ENCODE peak calls at places on chromosomes 2 and 18, in nine cellular contexts. P is sigmoid colon, L is lower leg skin, T is ovary, I is Peyer's patch, Q is esophagus squamous epithelium, H is A549, X is K562, Y is gastrocnemius medialis. A is an unnamed sample.

GRCh38 chr2:23606968-23607367 is 222.0 kb downstream of the KLHL29 start:
- DNase-seq in P (peak), L (no peak), T (no peak), I (no peak), Q (no peak), H (no peak), X (no peak), Y (no peak), A (peak)

GRCh38 chr18:48546411-48546810 is 7.6 kb downstream of the CTIF start:
- DNase-seq in P (no peak), L (no peak), T (no peak), I (no peak), Q (no peak), H (no peak), X (no peak), Y (no peak), A (no peak)

GRCh38 chr2:128473175-128474013 is 154.7 kb upstream of the HS6ST1 start:
- DNase-seq in P (peak), L (peak), T (no peak), I (no peak), Q (no peak), H (no peak), X (no peak), Y (peak), A (no peak)

GRCh38 chr2:70887550-70888229 is 48.0 kb upstream of the ATP6V1B1 start:
- DNase-seq in P (no peak), L (no peak), T (peak), I (no peak), Q (no peak), H (peak), X (peak), Y (no peak), A (no peak)

GRCh38 chr2:121565389-121566250 is 34.9 kb downstream of the RNU4ATAC start:
- DNase-seq in P (no peak), L (no peak), T (no peak), I (no peak), Q (no peak), H (no peak), X (no peak), Y (peak), A (no peak)

GRCh38 chr2:152566728-152567069 is 150.6 kb downstream of the PRPF40A start:
- DNase-seq in P (no peak), L (no peak), T (no peak), I (no peak), Q (no peak), H (no peak), X (no peak), Y (no peak), A (no peak)

GRCh38 chr2:127626917-127627739 is 18.8 kb upstream of the GPR17 start:
- DNase-seq in P (no peak), L (no peak), T (no peak), I (no peak), Q (no peak), H (no peak), X (no peak), Y (no peak), A (no peak)

GRCh38 chr2:101341421-101341820 is 32.9 kb upstream of the RNF149 start:
- DNase-seq in P (no peak), L (no peak), T (no peak), I (no peak), Q (no peak), H (no peak), X (peak), Y (no peak), A (no peak)

GRCh38 chr2:164693390-164693789 is 72.1 kb upstream of the GRB14 start:
- DNase-seq in P (no peak), L (no peak), T (no peak), I (no peak), Q (no peak), H (no peak), X (no peak), Y (no peak), A (no peak)

GRCh38 chr2:100067796-100068195 is 74.6 kb downstream of the AFF3 start:
- DNase-seq in P (no peak), L (no peak), T (peak), I (no peak), Q (no peak), H (no peak), X (no peak), Y (no peak), A (no peak)

GRCh38 chr18:28034567-28034966 is 142.4 kb downstream of the CDH2 start:
- DNase-seq in P (no peak), L (no peak), T (no peak), I (no peak), Q (no peak), H (no peak), X (no peak), Y (no peak), A (no peak)

GRCh38 chr2:191246820-191247380 is 1.7 kb downstream of the MYO1B start:
- DNase-seq in P (no peak), L (no peak), T (peak), I (no peak), Q (no peak), H (no peak), X (no peak), Y (no peak), A (no peak)

GRCh38 chr2:15719566-15720313 is 128.1 kb downstream of the DDX1 start:
- DNase-seq in P (no peak), L (no peak), T (no peak), I (no peak), Q (no peak), H (no peak), X (no peak), Y (no peak), A (no peak)

GRCh38 chr2:48600917-48601316 is 16.7 kb upstream of the GTF2A1L start:
- DNase-seq in P (no peak), L (no peak), T (no peak), I (no peak), Q (no peak), H (no peak), X (no peak), Y (no peak), A (no peak)

GRCh38 chr2:195533771-195534642 is 123.0 kb upstream of the SLC39A10 start:
- DNase-seq in P (no peak), L (peak), T (peak), I (peak), Q (no peak), H (peak), X (no peak), Y (peak), A (peak)

GRCh38 chr18:11533942-11534496 is 75.4 kb upstream of the SLC35G4 start:
- DNase-seq in P (no peak), L (no peak), T (no peak), I (no peak), Q (no peak), H (no peak), X (no peak), Y (no peak), A (no peak)

GRCh38 chr2:213451542-213452256 is 167.4 kb downstream of the SPAG16 start:
- DNase-seq in P (no peak), L (no peak), T (peak), I (no peak), Q (no peak), H (no peak), X (no peak), Y (no peak), A (no peak)

GRCh38 chr2:86439879-86440630 is 1.1 kb upstream of the KDM3A start:
- DNase-seq in P (no peak), L (no peak), T (no peak), I (no peak), Q (no peak), H (no peak), X (no peak), Y (no peak), A (no peak)

GRCh38 chr2:86442642-86443005 is 1.5 kb downstream of the KDM3A start:
- DNase-seq in P (peak), L (peak), T (peak), I (peak), Q (peak), H (peak), X (peak), Y (peak), A (peak)

GRCh38 chr2:86440631-86441391 is at the start of gene KDM3A:
- DNase-seq in P (peak), L (peak), T (peak), I (peak), Q (peak), H (peak), X (peak), Y (peak), A (peak)

GRCh38 chr2:86441789-86442641 is 844 bp downstream of the KDM3A start:
- DNase-seq in P (peak), L (peak), T (peak), I (peak), Q (peak), H (peak), X (peak), Y (peak), A (peak)

GRCh38 chr2:86441392-86441788 is 219 bp downstream of the KDM3A start:
- DNase-seq in P (no peak), L (no peak), T (no peak), I (no peak), Q (no peak), H (no peak), X (no peak), Y (peak), A (no peak)
- TF ChIP-seq POLR2A in P (no peak), L (no peak), T (no peak), I (peak), Q (peak), H (peak), X (peak), Y (peak), A (peak)

GRCh38 chr18:58788971-58789797 is 75.5 kb upstream of the ZNF532 start:
- DNase-seq in P (no peak), L (no peak), T (peak), I (no peak), Q (no peak), H (peak), X (no peak), Y (no peak), A (no peak)
- TF ChIP-seq POLR2A in P (no peak), L (no peak), T (no peak), I (no peak), Q (no peak), H (no peak), X (no peak), Y (no peak), A (no peak)

GRCh38 chr2:187549193-187549592 is 5.0 kb downstream of the TFPI start:
- DNase-seq in P (no peak), L (no peak), T (no peak), I (no peak), Q (no peak), H (no peak), X (no peak), Y (no peak), A (no peak)

GRCh38 chr2:187545238-187545751 is 8.9 kb downstream of the TFPI start:
- DNase-seq in P (no peak), L (no peak), T (no peak), I (no peak), Q (no peak), H (no peak), X (no peak), Y (no peak), A (no peak)

GRCh38 chr2:187548658-187549057 is 5.6 kb downstream of the TFPI start:
- DNase-seq in P (no peak), L (no peak), T (no peak), I (no peak), Q (no peak), H (no peak), X (no peak), Y (no peak), A (no peak)

GRCh38 chr2:187546762-187547333 is 7.4 kb downstream of the TFPI start:
- DNase-seq in P (no peak), L (no peak), T (no peak), I (no peak), Q (no peak), H (no peak), X (no peak), Y (no peak), A (no peak)

DNA sequence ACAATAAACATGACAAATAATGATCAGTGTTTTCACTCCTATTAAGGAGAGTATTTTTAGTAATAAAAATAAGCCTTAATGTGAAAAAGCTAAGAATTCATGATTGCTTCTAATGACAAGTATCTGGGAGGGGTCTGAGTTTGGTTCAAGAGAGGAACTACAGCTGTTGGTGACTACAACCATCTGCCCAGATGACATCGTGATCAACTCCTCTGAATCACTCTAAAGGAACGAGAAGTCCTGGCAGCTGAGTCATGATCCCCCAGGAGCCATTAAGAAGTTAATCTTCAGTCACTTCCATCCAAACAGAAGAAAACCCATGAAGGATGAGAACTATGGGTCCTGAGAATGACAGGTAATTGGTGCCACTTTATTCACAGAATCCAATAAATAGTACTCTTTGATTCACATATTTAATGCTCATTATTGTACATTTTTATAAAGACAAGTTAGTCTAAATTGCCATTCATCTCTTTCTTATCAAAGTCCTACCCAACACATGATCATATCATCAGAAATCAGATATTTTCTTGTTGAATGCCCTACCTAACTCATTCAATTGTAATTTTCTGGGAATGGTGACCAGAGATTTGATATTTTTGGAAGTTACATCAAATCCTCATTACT is 6.8 kb downstream of the TFPI start:
- DNase-seq in P (peak), L (peak), T (no peak), I (no peak), Q (no peak), H (peak), X (peak), Y (peak), A (peak)
- TF ChIP-seq POLR2A in P (no peak), L (no peak), T (no peak), I (no peak), Q (no peak), H (no peak), X (no peak), Y (peak), A (no peak)

GRCh38 chr2:159133795-159134194 is 152.7 kb downstream of the WDSUB1 start:
- DNase-seq in P (no peak), L (no peak), T (no peak), I (no peak), Q (no peak), H (no peak), X (no peak), Y (no peak), A (no peak)

GRCh38 chr2:159130302-159130701 is 156.2 kb downstream of the WDSUB1 start:
- DNase-seq in P (no peak), L (no peak), T (no peak), I (no peak), Q (no peak), H (no peak), X (peak), Y (no peak), A (no peak)

GRCh38 chr2:159131267-159131790 is 155.2 kb downstream of the WDSUB1 start:
- DNase-seq in P (no peak), L (no peak), T (no peak), I (no peak), Q (no peak), H (no peak), X (no peak), Y (no peak), A (no peak)

GRCh38 chr2:159129807-159130206 is 156.7 kb downstream of the WDSUB1 start:
- DNase-seq in P (no peak), L (no peak), T (no peak), I (no peak), Q (no peak), H (no peak), X (no peak), Y (no peak), A (no peak)

DNA sequence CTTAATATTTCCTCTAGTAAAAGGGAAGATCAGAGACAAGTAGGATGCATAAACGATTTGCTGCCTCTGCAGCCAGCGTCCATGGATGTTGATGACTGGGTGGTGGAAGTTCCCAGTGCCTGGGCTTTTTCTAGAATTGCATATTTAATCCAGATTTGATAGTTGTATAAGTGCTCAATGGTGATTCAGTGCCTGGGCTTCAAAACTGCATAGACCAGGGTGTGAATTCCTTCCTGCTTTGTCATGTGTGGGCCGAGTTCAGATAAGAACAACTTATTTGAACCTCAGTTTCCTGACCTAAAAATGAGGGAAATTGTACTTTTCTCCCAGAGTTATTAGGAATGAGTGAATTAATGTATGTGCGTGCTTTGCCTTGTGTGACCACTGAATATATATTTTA is 154.6 kb downstream of the WDSUB1 start:
- DNase-seq in P (no peak), L (no peak), T (no peak), I (no peak), Q (no peak), H (no peak), X (no peak), Y (no peak), A (peak)
- TF ChIP-seq POLR2A in P (no peak), L (no peak), T (no peak), I (no peak), Q (no peak), H (no peak), X (no peak), Y (no peak), A (no peak)

DNA sequence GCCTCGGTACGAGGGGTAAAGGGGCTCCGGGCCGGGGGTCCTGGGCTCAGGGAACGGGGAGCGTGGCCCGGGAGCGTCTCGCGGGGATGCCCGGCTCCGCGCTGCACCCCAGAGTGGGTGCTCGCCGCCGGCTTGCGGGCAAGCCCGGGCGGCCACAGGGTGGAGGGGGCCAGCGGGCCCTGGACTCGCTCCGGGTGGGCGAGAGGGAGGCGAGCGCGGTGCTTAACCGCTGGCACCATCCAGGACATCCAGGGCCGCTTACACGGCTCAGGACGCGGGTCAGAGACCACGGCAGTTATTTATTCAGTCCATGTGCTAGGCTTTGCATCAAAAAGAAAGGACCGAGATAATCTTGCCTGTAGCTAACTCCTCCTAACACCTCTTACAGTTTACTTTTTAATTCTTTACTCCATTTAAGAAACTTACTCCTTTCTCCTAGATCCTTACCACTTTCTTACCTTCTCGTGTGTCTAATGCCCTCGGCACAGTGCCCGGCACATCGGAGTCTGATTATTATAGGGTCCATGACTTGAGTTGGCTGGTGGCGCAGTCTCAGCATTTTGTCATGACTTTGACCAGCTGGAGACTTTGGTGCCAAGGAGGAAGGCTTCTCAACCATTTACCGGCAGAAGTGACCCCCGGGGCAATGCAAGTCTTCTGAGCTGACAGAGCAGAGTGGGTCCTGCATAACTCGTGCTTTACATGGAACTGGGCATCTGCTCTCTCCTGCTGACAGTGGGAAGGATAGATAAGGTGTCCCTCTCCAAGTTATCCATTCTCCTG is 427 bp downstream of the ANXA4 start:
- DNase-seq in P (peak), L (peak), T (peak), I (no peak), Q (no peak), H (no peak), X (no peak), Y (no peak), A (no peak)
- TF ChIP-seq POLR2A in P (no peak), L (no peak), T (no peak), I (no peak), Q (peak), H (no peak), X (peak), Y (peak), A (no peak)

DNA sequence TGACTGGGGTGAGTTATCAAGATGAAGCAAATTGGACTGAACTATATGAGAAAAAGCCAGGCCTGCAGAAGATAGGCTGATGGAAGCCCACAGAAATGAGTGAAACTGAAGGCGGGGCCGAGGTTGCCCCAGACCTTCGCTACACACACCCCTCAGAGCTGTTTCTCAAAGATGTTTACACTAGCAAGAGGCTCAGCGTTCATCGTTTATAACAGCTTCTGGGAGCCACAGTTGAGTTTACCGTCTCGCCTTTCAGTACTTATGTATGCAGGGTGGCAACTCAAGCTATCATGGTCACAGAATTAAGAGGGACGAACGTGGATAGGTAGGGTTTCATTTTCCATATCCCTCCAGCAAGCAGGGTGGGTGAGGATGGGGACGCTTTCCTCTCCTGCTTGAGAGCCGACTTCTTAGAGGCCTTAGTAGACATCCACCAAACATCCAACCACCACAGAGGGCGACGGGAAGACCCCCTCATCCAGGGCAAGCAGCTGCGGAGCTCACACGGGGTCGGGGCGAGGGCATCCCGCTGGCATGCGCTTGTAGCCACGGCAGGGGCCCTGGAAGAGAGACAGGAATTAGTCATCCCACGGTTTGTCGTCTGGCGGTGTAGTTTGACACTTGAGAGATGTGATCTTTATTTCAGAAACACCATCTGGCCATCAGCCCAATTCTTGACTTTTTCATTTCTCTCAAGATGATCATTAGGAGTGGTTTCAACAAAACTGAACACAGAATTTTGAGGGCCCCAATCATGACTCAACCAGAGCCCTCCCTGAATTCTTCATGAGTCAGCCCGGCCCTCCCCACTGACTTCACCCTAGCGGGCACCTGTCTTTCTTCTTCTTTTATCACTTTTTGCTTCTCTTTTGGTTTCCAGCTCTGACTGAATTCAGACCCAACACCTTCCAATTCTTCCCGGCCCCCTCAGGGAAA is 109.1 kb upstream of the CTDP1 start:
- DNase-seq in P (peak), L (no peak), T (peak), I (no peak), Q (no peak), H (no peak), X (no peak), Y (no peak), A (peak)
- TF ChIP-seq POLR2A in P (no peak), L (no peak), T (no peak), I (no peak), Q (no peak), H (no peak), X (no peak), Y (no peak), A (no peak)

GRCh38 chr2:98897746-98898145 is 38.3 kb downstream of the CRACDL start:
- DNase-seq in P (no peak), L (no peak), T (no peak), I (no peak), Q (no peak), H (no peak), X (no peak), Y (no peak), A (no peak)

GRCh38 chr2:98898423-98898841 is 37.6 kb downstream of the CRACDL start:
- DNase-seq in P (no peak), L (no peak), T (no peak), I (no peak), Q (no peak), H (no peak), X (no peak), Y (no peak), A (no peak)

GRCh38 chr2:98896416-98896815 is 39.6 kb downstream of the CRACDL start:
- DNase-seq in P (no peak), L (no peak), T (no peak), I (no peak), Q (no peak), H (no peak), X (no peak), Y (no peak), A (no peak)

GRCh38 chr2:98895901-98896300 is 40.1 kb downstream of the CRACDL start:
- DNase-seq in P (no peak), L (no peak), T (no peak), I (no peak), Q (no peak), H (no peak), X (no peak), Y (no peak), A (no peak)

GRCh38 chr2:98896944-98897343 is 39.1 kb downstream of the CRACDL start:
- DNase-seq in P (no peak), L (no peak), T (no peak), I (no peak), Q (no peak), H (no peak), X (no peak), Y (no peak), A (no peak)
- TF ChIP-seq POLR2A in P (no peak), L (no peak), T (no peak), I (no peak), Q (no peak), H (no peak), X (no peak), Y (no peak), A (no peak)